ENCODE peak calls at places on chromosomes 11 and 22, in nine cellular contexts. Y is activated CD8-positive, alpha-beta memory T cell treated with anti-CD3 and anti-CD28 coated beads for 1 hour; V is activated CD4-positive, alpha-beta T cell treated with anti-CD3 and anti-CD28 coated beads for 24 hours; F is HTR-8/SVneo; G is CMK; S is left colon; I is germinal center; P is NCI-H1417 treated with DMSO at 0.1 percent for 48 hours; W is stimulated activated CD4-positive, alpha-beta T cell treated with anti-CD3 and anti-CD28 coated beads, TNF-alpha, amount 100 ng/mL, for 1 hour. K is an unnamed sample.

GRCh38 chr11:62988281-62988680 is 3.5 kb upstream of the SLC22A6 start:
- DNase-seq in I (no peak), P (no peak), V (no peak), S (no peak), Y (no peak), F (no peak), G (no peak), W (no peak), K (no peak)

GRCh38 chr11:130606181-130606580 is 157.7 kb downstream of the ADAMTS15 start:
- DNase-seq in P (no peak), V (no peak), W (no peak), F (no peak), G (no peak), Y (no peak), S (no peak), I (no peak), K (no peak)

GRCh38 chr22:50678651-50679521 is 6.3 kb downstream of the SHANK3 start:
- DNase-seq in I (no peak), S (peak; percentile 11), V (no peak), Y (no peak), W (no peak), P (no peak), F (no peak), G (no peak), K (no peak)

GRCh38 chr11:9273430-9274336 is 8.5 kb upstream of the DENND5A start:
- DNase-seq in G (no peak), P (no peak), Y (no peak), V (no peak), W (no peak), F (no peak), S (no peak), I (no peak), K (no peak)

GRCh38 chr22:47259990-47260389 is 497.5 kb downstream of the TBC1D22A start:
- DNase-seq in Y (no peak), V (no peak), W (no peak), P (no peak), S (no peak), G (peak; percentile 4), F (no peak), I (no peak), K (no peak)

GRCh38 chr11:119178166-119178680 is 7.1 kb upstream of the NHERF4 start:
- DNase-seq in P (no peak), Y (no peak), F (no peak), W (no peak), S (no peak), I (no peak), V (no peak), G (no peak), K (no peak)

GRCh38 chr22:23673826-23674690 is 16.8 kb upstream of the RGL4 start:
- DNase-seq in S (no peak), V (no peak), P (no peak), W (no peak), F (no peak), Y (no peak), I (no peak), G (no peak), K (no peak)

GRCh38 chr11:1205121-1205986 is 17.5 kb upstream of the MUC5B start:
- DNase-seq in Y (no peak), G (no peak), P (no peak), F (no peak), I (no peak), S (peak; percentile 22), W (no peak), V (no peak), K (no peak)

GRCh38 chr11:34204396-34205279 is 99.2 kb downstream of the NAT10 start:
- DNase-seq in V (no peak), W (no peak), Y (no peak), S (no peak), G (no peak), P (no peak), F (no peak), I (no peak), K (no peak)

GRCh38 chr11:86637976-86638375 is 34.4 kb downstream of the ME3 start:
- DNase-seq in S (no peak), Y (no peak), G (no peak), V (no peak), W (no peak), P (no peak), F (no peak), I (no peak), K (no peak)

GRCh38 chr11:9574556-9574805 is 1.0 kb downstream of the WEE1 start:
- DNase-seq in W (no peak), G (no peak), F (no peak), P (no peak), S (no peak), V (no peak), I (no peak), Y (no peak), K (no peak)

GRCh38 chr11:119340335-119341221 is at the start of gene C1QTNF5:
- DNase-seq in W (no peak), P (no peak), S (peak; percentile 80), V (no peak), F (no peak), Y (no peak), I (no peak), G (no peak), K (no peak)

GRCh38 chr11:46333129-46333947 is 13.9 kb upstream of the DGKZ start:
- DNase-seq in I (no peak), F (no peak), W (no peak), P (no peak), S (no peak), V (no peak), Y (no peak), G (no peak), K (no peak)

GRCh38 chr22:25536578-25536977 is 27.9 kb upstream of the GRK3 start:
- DNase-seq in P (no peak), S (no peak), Y (no peak), I (no peak), V (no peak), G (no peak), F (no peak), W (no peak), K (no peak)

GRCh38 chr11:94700631-94701030 is 67.5 kb upstream of the AMOTL1 start:
- DNase-seq in V (no peak), G (no peak), S (no peak), W (no peak), F (no peak), I (no peak), P (no peak), Y (no peak), K (no peak)

GRCh38 chr11:98194611-98195010 is 826.1 kb upstream of the CNTN5 start:
- DNase-seq in G (no peak), P (no peak), S (no peak), W (no peak), F (no peak), Y (no peak), V (no peak), I (no peak), K (no peak)

GRCh38 chr11:66934971-66935779 is 23.0 kb downstream of the PC start:
- DNase-seq in Y (no peak), V (no peak), P (no peak), G (no peak), S (no peak), W (no peak), I (no peak), F (no peak), K (no peak)

GRCh38 chr22:26766510-26767350 is 109.3 kb downstream of the MIAT start:
- DNase-seq in S (no peak), I (no peak), G (no peak), W (no peak), V (no peak), P (no peak), Y (no peak), F (no peak), K (no peak)

GRCh38 chr11:34601609-34602008 is 19.3 kb upstream of the EHF start:
- DNase-seq in F (no peak), G (no peak), I (no peak), Y (no peak), S (peak; percentile 35), W (no peak), V (no peak), P (no peak), K (no peak)

GRCh38 chr11:43943931-43944751 is 1.7 kb downstream of the C11orf96 start:
- DNase-seq in P (no peak), W (no peak), F (no peak), S (no peak), I (no peak), V (no peak), Y (no peak), G (no peak), K (no peak)

GRCh38 chr22:30825711-30826505 is 131.2 kb downstream of the OSBP2 start:
- DNase-seq in Y (no peak), W (no peak), I (no peak), V (no peak), S (no peak), P (no peak), F (no peak), G (no peak), K (no peak)

GRCh38 chr22:33860386-33860785 is 59.9 kb downstream of the LARGE1 start:
- DNase-seq in G (no peak), F (no peak), W (no peak), I (no peak), V (no peak), Y (no peak), P (no peak), S (no peak), K (no peak)

GRCh38 chr11:132770802-132771545 is 761.3 kb downstream of the OPCML start:
- DNase-seq in P (peak; percentile 53), F (no peak), W (no peak), Y (no peak), S (no peak), V (no peak), G (no peak), I (no peak), K (no peak)

GRCh38 chr22:49488943-49489342 is 338.7 kb downstream of the BRD1 start:
- DNase-seq in F (no peak), I (no peak), V (no peak), S (no peak), G (no peak), Y (no peak), P (no peak), W (no peak), K (no peak)

GRCh38 chr22:22953796-22954195 is 66.2 kb downstream of the IGLL5 start:
- DNase-seq in S (no peak), V (no peak), F (no peak), G (no peak), W (no peak), I (no peak), Y (no peak), P (no peak), K (no peak)

K was measured in NCI-H187 treated with DMSO at 0.1 percent for 48 hours.